ENCODE peak calls at places on chromosome 9, in six cellular contexts. T is tibial nerve; W is A549; A is upper lobe of right lung; P is CD4-positive, alpha-beta T cell; E is WERI-Rb-1. Q is an unnamed sample.

GRCh38 chr9:16591092-16591491 is 279.4 kb downstream of the BNC2 start:
- DNase-seq in E (no peak), W (no peak), A (no peak), T (no peak), P (no peak), Q (no peak)

GRCh38 chr9:135126480-135127187 is 39.2 kb downstream of the OLFM1 start:
- DNase-seq in E (no peak), A (no peak), W (peak), P (no peak), T (no peak), Q (no peak)

GRCh38 chr9:4973246-4973645 is 11.8 kb upstream of the JAK2 start:
- DNase-seq in A (no peak), E (no peak), T (no peak), P (no peak), W (no peak), Q (no peak)

GRCh38 chr9:134637696-134638502 is 3.7 kb upstream of the COL5A1 start:
- DNase-seq in W (no peak), A (no peak), T (no peak), P (no peak), E (no peak), Q (peak)

GRCh38 chr9:129604766-129605163 is 16.1 kb downstream of the C9orf50 start:
- DNase-seq in T (no peak), P (no peak), A (no peak), W (peak), E (no peak), Q (no peak)

GRCh38 chr9:96009690-96010477 is 134.4 kb downstream of the ERCC6L2 start:
- DNase-seq in T (no peak), W (no peak), P (peak), A (no peak), E (no peak), Q (no peak)

GRCh38 chr9:121947683-121948300 is 145.3 kb downstream of the TTLL11 start:
- DNase-seq in A (no peak), T (no peak), W (no peak), P (no peak), E (no peak), Q (no peak)

GRCh38 chr9:115743709-115744605 is 409.6 kb upstream of the PAPPA start:
- DNase-seq in W (no peak), A (no peak), P (no peak), T (no peak), E (no peak), Q (no peak)

GRCh38 chr9:93173365-93174150 is 10.4 kb upstream of the WNK2 start:
- DNase-seq in E (no peak), A (no peak), T (no peak), W (no peak), P (no peak), Q (no peak)

GRCh38 chr9:79687131-79687447 is 115.3 kb downstream of the TLE4 start:
- DNase-seq in W (no peak), A (no peak), P (peak), T (no peak), E (no peak), Q (no peak)

GRCh38 chr9:83322438-83322837 is 215.8 kb downstream of the FRMD3 start:
- DNase-seq in A (no peak), T (no peak), W (no peak), P (no peak), E (no peak), Q (no peak)

GRCh38 chr9:83598487-83598886 is 24.5 kb upstream of the IDNK start:
- DNase-seq in T (no peak), A (no peak), P (no peak), E (no peak), W (no peak), Q (no peak)

GRCh38 chr9:112184211-112184610 is 9.1 kb upstream of the SUSD1 start:
- DNase-seq in T (no peak), A (no peak), W (no peak), P (no peak), E (no peak), Q (no peak)

GRCh38 chr9:728535-728934 is 113.0 kb upstream of the DMRT1 start:
- DNase-seq in T (no peak), E (no peak), W (no peak), P (no peak), A (no peak), Q (no peak)
- H3K27ac ChIP-seq in T (no peak), E (no peak), W (no peak), P (no peak), A (no peak), Q (no peak)

GRCh38 chr9:31839273-31839672 is 545.2 kb upstream of the ACO1 start:
- DNase-seq in E (no peak), P (no peak), A (no peak), W (no peak), T (no peak), Q (no peak)
- TF ChIP-seq CTCF in E (peak), P (no peak), A (no peak), W (no peak), T (no peak), Q (peak)

DNA sequence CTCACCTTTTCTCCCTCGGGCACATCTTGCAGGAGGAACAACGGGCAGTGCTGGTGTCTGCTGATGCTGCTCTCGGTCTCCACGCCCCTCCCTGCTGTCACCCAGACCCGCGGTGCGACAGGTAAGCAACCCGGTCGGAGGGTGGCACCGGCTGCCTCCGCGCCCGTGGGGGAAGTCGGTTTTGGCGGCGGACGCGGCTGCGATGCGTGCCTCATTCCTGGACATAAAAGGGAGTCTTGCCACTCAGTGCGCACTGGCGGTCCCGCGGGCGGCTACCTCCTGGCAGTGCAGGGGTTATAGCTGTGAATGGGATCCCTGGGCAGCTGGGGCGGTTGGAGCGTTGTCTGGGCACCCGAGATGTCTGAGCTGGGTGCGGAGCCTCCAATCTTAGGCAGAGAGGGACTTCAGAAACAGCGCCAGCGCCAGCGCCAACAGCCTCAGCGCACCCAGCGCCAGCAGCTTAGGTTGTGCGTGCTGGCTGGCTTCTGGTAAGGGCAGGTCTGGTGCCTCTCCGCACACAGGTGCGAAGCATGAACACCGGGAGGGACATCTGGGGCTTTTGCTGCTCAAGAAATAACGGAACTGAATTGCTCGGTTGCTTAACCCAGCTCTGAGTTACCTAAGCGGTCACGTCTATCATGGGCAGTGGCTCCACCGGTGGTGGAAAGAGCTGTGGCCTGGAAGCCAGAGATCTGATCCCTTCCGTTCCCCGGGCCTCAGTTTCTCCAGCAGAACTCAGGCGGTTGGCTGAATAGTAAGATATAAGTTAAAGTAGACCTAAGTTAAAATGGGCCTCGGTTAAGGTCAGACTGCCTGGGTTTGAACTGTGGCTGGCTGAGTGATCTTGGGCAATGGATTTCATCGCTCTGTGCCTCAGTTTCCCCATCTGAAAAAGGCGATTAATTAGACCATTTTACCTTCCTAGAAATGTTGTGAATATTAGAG is 695 bp downstream of the COL15A1 start:
- DNase-seq in A (no peak), T (no peak), W (peak), P (no peak), E (peak), Q (no peak)
- H3K27ac ChIP-seq in A (peak), T (no peak), W (peak), P (no peak), E (no peak), Q (no peak)

GRCh38 chr9:78261403-78262001 is 25.6 kb downstream of the CEP78 start:
- DNase-seq in E (no peak), A (no peak), W (peak), T (no peak), P (no peak), Q (no peak)
- TF ChIP-seq CTCF in E (peak), A (peak), W (peak), T (peak), P (peak), Q (peak)

GRCh38 chr9:34997375-34997774 is 7.8 kb downstream of the DNAJB5 start:
- DNase-seq in T (no peak), P (no peak), W (no peak), A (no peak), E (no peak), Q (peak)
- H3K27ac ChIP-seq in T (no peak), P (no peak), W (no peak), A (no peak), E (no peak), Q (no peak)

GRCh38 chr9:89536618-89537017 is 38.7 kb upstream of the SEMA4D start:
- DNase-seq in W (no peak), A (no peak), P (no peak), T (no peak), E (no peak), Q (no peak)
- TF ChIP-seq CTCF in W (no peak), A (no peak), P (no peak), T (no peak), E (no peak), Q (no peak)

GRCh38 chr9:114311571-114312512 is 11.1 kb upstream of the ORM1 start:
- DNase-seq in A (peak), T (no peak), P (no peak), W (no peak), E (peak), Q (peak)

GRCh38 chr9:114314256-114314867 is 8.5 kb upstream of the ORM1 start:
- DNase-seq in W (no peak), P (no peak), E (peak), A (no peak), T (no peak), Q (peak)

GRCh38 chr9:114310471-114311450 is 12.1 kb upstream of the ORM1 start:
- DNase-seq in P (no peak), A (peak), W (no peak), T (no peak), E (peak), Q (peak)

GRCh38 chr9:114313186-114313585 is 9.7 kb upstream of the ORM1 start:
- DNase-seq in A (no peak), P (no peak), W (no peak), E (no peak), T (no peak), Q (no peak)

GRCh38 chr9:114312513-114312875 is 10.4 kb upstream of the ORM1 start:
- DNase-seq in T (no peak), P (no peak), W (no peak), A (peak), E (peak), Q (peak)
- H3K27ac ChIP-seq in T (no peak), P (no peak), W (no peak), A (no peak), E (no peak), Q (no peak)

GRCh38 chr9:12628546-12628945 is 64.6 kb upstream of the TYRP1 start:
- DNase-seq in P (no peak), A (no peak), E (no peak), T (no peak), W (no peak), Q (no peak)
- TF ChIP-seq CTCF in P (no peak), A (no peak), E (no peak), T (no peak), W (no peak), Q (no peak)

DNA sequence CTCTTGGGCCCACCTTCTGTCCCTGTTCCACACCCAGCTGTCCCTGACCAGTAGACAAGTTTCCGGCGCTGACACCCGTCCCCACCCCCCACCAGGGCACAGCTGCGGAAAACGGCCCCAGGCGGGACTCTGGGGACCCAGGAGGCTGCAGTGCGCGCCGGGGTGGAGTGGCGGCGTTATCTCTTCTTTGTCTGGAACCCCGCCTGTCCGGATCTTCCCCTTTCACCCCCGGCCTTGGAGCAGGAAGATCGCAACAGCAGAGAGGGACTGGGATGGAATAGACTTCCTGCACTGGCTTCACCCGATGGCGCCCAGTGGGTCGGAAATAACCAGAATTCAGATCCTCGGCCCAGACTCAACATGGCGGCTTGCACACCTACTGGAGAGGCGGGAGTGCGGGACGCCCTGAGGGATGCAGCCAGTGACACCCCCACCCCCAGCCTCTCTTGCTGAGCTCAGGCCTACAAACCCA is 4.7 kb downstream of the PAX5 start:
- DNase-seq in W (no peak), E (no peak), A (no peak), T (no peak), P (no peak), Q (no peak)
- H3K27ac ChIP-seq in W (no peak), E (no peak), A (no peak), T (no peak), P (no peak), Q (no peak)

Q was measured in RWPE2.